ENCODE peak calls at places on chromosomes 1 and 21, in eight cellular contexts. K is WTC11, Q is neural crest cell, O is tibial artery, T is epithelial cell of esophagus, S is Panc1, H is GM12865, G is right lobe of liver. D is an unnamed sample.

GRCh38 chr1:191022856-191023255 is 545.2 kb upstream of the BRINP3 start:
- DNase-seq in Q (no peak), O (no peak), H (no peak), T (peak), G (no peak), K (no peak), S (no peak), D (no peak)

GRCh38 chr1:45326627-45327591 is at the start of gene HPDL:
- DNase-seq in K (peak), G (peak), S (no peak), Q (peak), H (peak), T (peak), O (no peak), D (peak)

GRCh38 chr1:227998374-227999055 is 8.3 kb upstream of the WNT3A start:
- DNase-seq in Q (no peak), S (no peak), H (no peak), T (no peak), K (no peak), O (no peak), G (peak), D (no peak)

GRCh38 chr1:27922272-27922671 is 12.5 kb upstream of the SMPDL3B start:
- DNase-seq in O (no peak), S (no peak), K (no peak), Q (no peak), H (no peak), G (no peak), T (no peak), D (no peak)

GRCh38 chr1:168081373-168082007 is 55.2 kb downstream of the GPR161 start:
- DNase-seq in K (no peak), H (no peak), G (no peak), Q (no peak), O (peak), S (no peak), T (peak), D (no peak)

GRCh38 chr21:45923146-45923545 is 58.4 kb upstream of the COL6A1 start:
- DNase-seq in T (peak), K (peak), G (peak), H (no peak), O (peak), Q (peak), S (no peak), D (peak)

GRCh38 chr1:44847786-44848185 is 4.7 kb upstream of the PTCH2 start:
- DNase-seq in G (no peak), H (no peak), K (no peak), O (no peak), S (no peak), Q (no peak), T (no peak), D (no peak)

GRCh38 chr1:112263464-112263863 is 132.6 kb upstream of the CTTNBP2NL start:
- DNase-seq in S (no peak), K (no peak), T (peak), O (no peak), G (no peak), H (no peak), Q (no peak), D (no peak)

GRCh38 chr21:27261676-27262075 is 294.8 kb upstream of the ADAMTS5 start:
- DNase-seq in Q (no peak), T (no peak), H (no peak), K (no peak), O (no peak), S (no peak), G (no peak), D (no peak)

GRCh38 chr1:61184035-61184713 is 101.8 kb downstream of the NFIA start:
- DNase-seq in G (peak), Q (no peak), H (no peak), S (no peak), K (no peak), T (peak), O (peak), D (no peak)

GRCh38 chr21:30223596-30223995 is 7.7 kb upstream of the CLDN8 start:
- DNase-seq in H (no peak), Q (no peak), O (no peak), K (no peak), S (no peak), G (no peak), T (no peak), D (no peak)

GRCh38 chr1:201309420-201309819 is 26.1 kb downstream of the PKP1 start:
- DNase-seq in K (peak), T (peak), O (peak), G (peak), Q (peak), S (no peak), H (peak), D (peak)
- TF ChIP-seq CTCF in K (no peak), T (peak), O (no peak), G (no peak), Q (no peak), S (no peak), H (peak), D (no peak)

GRCh38 chr1:217315346-217315745 is 315.5 kb downstream of the GPATCH2 start:
- DNase-seq in Q (no peak), O (no peak), T (peak), G (no peak), H (no peak), K (no peak), S (no peak), D (no peak)

GRCh38 chr1:217313096-217313495 is 317.8 kb downstream of the GPATCH2 start:
- DNase-seq in S (no peak), H (no peak), Q (no peak), G (no peak), O (no peak), K (no peak), T (peak), D (no peak)

DNA sequence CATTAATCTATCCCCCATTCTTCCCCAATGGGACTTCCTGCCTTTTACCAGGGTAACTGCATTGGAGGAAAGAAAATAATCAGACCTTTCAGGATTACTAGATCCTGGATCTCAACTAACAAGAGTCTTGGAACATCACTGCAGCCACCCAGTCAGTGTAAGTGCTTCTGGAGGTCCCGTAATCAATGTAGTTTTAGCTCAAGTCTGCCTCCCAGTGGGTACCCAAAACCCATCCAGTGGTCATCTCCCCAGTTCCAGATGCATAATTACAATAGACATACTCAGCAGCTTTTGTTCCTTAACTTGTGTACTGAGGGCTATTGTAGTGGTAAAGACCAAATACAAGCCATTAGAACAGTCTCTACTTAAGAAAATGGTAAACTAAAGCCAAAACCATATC is 319.1 kb downstream of the GPATCH2 start:
- DNase-seq in K (peak), H (peak), G (no peak), T (no peak), Q (no peak), S (no peak), O (no peak), D (no peak)
- TF ChIP-seq CTCF in K (peak), H (no peak), G (no peak), T (no peak), Q (peak), S (no peak), O (no peak), D (no peak)

GRCh38 chr1:16498573-16499359 is 15.3 kb downstream of the RNU1-1 start:
- DNase-seq in Q (peak), K (peak), H (peak), S (no peak), T (peak), G (peak), O (peak), D (peak)
- TF ChIP-seq CTCF in Q (no peak), K (no peak), H (peak), S (no peak), T (no peak), G (no peak), O (no peak), D (no peak)

DNA sequence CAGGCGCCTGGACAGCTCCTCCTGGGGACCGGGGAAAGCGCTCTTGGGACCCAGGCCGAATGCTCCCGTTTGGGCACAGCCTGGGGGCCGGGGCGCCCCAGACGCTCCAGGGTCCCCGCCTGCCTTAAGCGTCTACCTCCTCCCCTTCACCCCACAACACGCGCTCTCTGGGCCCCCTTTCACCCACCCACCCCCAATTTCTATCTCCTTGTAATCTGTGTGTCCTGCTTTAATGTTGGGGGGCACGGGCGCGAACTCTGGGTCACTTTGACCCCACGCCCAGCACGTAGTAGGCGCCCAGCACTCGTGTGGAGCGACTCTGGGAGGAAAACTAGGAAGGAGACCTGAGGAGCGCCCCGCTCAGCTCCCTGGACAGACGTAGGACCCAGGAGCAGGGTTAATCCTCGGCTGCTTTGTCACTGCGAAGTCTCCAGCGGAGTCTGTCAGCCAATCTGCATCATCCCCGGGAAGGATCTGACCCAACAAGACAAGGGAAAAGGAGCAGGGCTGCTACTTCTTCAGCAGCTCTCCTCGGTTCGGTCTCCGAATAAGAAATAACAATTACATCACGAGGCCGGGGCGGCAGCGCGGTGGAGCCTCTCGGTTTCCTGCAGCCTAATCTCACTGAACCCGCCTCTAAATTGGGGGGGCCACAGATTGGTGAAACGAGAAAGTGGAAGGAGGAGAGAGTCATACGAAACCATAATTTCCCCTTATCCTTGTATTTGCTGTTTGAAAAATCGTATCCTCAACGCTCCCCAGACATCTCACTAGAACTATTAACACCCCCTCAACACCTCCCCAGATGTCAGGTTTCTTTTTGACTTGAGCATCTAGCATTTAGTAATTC is 806 bp upstream of the NRIP1 start:
- DNase-seq in G (peak), K (peak), T (peak), S (no peak), H (peak), O (peak), Q (peak), D (peak)
- TF ChIP-seq CTCF in G (peak), K (no peak), T (no peak), S (no peak), H (no peak), O (no peak), Q (no peak), D (no peak)

DNA sequence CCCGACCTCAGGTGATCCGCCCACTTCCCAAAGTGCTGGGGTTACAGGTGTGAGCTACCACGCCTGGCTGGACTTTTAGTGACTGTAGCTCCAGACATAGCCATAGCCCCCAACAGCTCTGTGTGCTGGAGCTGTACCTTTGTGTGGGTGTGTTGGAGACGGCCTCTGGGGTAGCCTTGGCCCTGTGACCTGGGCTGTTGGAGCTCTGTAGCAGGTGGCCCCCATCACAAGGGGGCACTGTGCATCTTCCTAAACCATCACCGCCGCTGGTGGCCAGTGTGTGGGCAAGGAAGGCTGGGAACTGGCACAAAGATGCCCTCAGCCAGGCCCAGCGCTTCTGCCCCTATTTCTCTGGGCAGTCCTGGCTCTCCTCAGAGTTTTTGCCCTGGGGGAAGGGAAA is 38.4 kb upstream of the FOXO6 start:
- DNase-seq in G (peak), S (peak), K (peak), T (peak), Q (no peak), O (no peak), H (peak), D (peak)
- TF ChIP-seq CTCF in G (peak), S (peak), K (peak), T (peak), Q (peak), O (no peak), H (peak), D (peak)

DNA sequence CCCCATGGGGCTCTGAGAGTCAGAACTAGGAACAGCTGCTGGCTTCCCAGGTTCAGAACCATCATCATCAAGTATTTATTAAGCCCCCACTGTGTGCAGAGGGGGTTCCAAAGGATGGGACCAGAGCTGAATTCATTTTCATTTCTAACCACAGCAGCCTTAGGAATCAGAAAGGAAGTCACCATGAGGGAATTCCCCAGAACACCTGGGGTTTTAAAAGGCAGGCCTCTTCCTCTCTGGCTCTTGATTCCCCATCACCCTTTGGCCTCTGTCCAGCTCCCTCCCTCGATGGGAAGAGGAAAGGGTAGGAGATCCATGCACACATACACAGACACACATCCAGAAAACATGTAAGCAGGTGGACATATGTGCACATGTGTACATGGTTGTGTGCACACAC is 1.3 kb upstream of the KCNN3 start:
- DNase-seq in K (no peak), T (peak), G (no peak), Q (no peak), H (no peak), S (no peak), O (no peak), D (no peak)
- TF ChIP-seq CTCF in K (no peak), T (no peak), G (no peak), Q (no peak), H (no peak), S (no peak), O (no peak), D (no peak)

DNA sequence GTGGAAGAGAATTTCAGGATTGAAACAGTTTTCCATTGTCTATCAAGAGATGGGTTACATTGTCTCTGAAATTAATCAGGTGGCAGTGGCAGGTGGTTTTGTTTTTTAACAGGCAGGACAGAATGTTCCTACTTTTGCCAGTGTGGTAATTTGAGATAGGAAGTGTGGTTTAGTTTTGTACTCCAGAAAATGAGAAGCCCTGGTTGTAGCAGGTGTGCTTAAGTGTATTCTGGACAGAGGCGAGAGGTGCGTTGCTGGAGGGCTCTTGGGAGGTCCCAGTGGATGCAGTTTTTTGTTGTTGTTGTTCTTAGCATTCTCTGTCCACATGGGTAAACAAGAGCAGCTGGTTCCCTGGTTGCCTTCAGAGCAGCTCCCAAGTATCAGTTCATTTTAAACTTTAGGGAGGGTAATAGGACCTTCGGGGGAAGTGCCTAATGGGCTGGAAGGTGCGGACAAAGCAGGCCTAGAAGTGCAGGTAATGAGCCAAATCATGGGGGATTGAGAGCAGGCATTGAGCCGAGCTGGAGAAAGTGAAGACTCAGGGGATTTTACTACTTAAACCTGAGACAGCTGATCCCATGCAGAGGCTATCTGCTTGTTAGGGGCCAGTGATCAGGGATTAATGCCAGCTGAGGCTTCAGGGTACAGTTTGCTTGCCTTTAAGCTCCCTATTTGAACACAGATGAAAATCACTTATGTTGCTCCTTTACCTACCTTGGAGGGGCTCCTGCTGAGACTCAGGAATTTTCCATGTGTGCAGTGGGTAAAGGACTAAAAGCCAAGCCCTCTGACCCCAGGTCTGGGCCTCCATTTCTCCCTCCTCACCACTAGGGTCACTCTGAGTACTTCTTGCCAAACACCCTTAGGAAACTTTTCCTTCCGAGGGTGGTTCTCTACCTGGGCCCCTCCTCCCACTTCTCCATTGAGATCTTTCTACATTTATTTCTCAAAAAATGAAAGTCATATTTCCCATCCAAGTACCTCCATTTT is 6.1 kb downstream of the PFKFB2 start:
- DNase-seq in S (no peak), O (no peak), G (no peak), T (no peak), H (no peak), K (peak), Q (no peak), D (no peak)
- TF ChIP-seq CTCF in S (no peak), O (no peak), G (no peak), T (peak), H (peak), K (no peak), Q (peak), D (no peak)

DNA sequence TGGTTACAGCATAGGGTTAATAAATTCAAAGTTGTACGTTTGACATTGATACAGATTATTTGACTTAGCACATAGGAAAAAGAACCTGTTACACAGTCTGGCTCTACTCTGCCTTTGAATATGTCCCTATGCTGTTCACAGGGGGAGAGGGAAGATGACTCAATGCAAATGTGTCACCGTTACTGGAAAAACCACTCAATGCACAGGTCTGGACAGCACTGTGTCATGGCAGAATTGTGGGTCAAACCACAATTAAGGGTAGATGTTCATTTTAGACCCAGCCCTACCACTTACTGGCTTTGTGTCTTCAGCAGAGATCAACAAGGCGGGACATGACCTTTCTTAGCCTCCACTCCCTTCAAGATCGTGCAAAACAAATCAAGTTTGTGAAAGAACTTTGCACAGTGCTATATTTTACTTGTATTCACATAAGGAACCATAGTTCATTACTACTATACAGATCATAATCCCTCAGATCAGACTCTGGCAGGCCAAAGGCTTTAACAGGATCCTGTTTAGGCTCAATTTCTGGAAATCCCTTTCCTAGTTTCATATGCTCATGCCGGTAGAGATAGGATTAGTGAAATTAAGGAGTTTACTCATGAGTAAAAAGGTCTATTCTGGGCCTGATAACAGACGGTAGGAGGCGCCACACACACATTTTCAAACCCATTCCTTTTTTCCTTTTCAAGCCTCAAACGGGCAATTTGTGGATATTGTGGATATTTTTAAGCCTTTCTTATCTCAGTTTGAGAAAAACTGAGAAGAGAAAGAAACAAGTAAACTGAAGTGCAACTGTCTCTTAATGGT is 22.0 kb downstream of the EIF2D start:
- DNase-seq in T (peak), H (peak), Q (no peak), O (no peak), S (no peak), K (peak), G (no peak), D (peak)
- TF ChIP-seq CTCF in T (peak), H (peak), Q (peak), O (peak), S (peak), K (peak), G (peak), D (peak)

DNA sequence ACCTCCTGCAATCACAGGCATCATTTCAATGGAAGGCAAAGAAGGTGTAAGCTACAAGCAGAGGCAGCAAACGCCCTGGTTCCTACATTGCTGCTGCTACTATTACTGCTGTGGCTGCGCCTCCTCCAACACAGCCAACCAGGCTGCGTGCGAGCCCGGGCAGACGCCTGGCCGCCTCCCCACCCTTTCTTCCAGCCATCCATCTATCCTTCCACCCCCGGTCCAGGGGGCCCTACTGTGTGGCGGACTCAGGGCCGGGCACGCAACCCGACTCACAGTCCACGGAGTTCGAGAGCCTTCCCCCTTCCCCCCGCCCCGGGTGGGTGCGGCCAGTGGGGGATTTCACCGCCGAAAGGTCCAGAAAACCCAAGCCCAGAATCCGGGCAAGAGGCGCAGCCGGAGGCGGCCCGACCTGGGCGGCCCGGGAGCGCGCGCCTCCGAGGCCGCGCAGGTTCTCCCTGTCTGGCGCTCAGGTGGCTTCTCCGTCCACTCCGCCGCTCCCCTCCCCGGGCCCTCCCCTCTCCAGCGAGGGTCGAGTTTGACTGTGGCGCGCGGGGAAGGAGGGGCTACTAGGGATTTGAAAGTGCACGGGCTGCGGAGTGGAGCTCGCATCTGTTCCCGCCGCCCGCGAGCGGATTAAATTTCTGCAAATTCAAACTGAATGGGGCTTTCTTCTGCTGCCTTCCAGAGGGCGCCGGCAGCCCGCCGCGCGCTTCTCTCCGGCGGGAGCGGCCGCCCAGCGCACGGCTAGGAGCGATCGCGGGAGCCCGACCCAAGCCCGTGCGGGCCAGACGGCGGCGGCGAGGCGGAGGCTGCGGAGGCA is at the start of gene HUNK:
- DNase-seq in Q (peak), O (no peak), T (peak), H (peak), G (peak), S (no peak), K (peak), D (peak)
- TF ChIP-seq CTCF in Q (peak), O (no peak), T (no peak), H (no peak), G (peak), S (peak), K (no peak), D (no peak)

GRCh38 chr1:114620419-114620818 is 39.0 kb upstream of the BCAS2 start:
- DNase-seq in K (no peak), H (no peak), T (peak), Q (no peak), S (no peak), O (no peak), G (no peak), D (no peak)
- TF ChIP-seq CTCF in K (no peak), H (no peak), T (peak), Q (no peak), S (no peak), O (no peak), G (no peak), D (no peak)